ENCODE peak calls at places on chromosomes 12 and 14, in nine cellular contexts. One of them, this sample, is unnamed.
A peak's percentile ranks its signal among the peaks of the same experiment; 100 is the strongest.

GRCh38 chr14:105145381-105146180 is 23.0 kb downstream of the JAG2 start:
- DNase-seq in mammary epithelial cell: no peak
- DNase-seq in astrocyte: no peak
- DNase-seq in PC-3: no peak
- DNase-seq in neural progenitor cell: no peak
- DNase-seq in endothelial cell of umbilical vein: no peak
- DNase-seq in GM23338: no peak
- DNase-seq in A673: no peak
- DNase-seq in HCT116: no peak
- DNase-seq in this sample: no peak

GRCh38 chr14:104632781-104633180 is 28.2 kb upstream of the TMEM179 start:
- DNase-seq in mammary epithelial cell: no peak
- DNase-seq in astrocyte: no peak
- DNase-seq in PC-3: no peak
- DNase-seq in neural progenitor cell: no peak
- DNase-seq in endothelial cell of umbilical vein: no peak
- DNase-seq in GM23338: no peak
- DNase-seq in A673: no peak
- DNase-seq in HCT116: no peak
- DNase-seq in this sample: no peak

GRCh38 chr12:12461281-12461922 is 101.3 kb downstream of the DUSP16 start:
- DNase-seq in mammary epithelial cell: no peak
- DNase-seq in astrocyte: no peak
- DNase-seq in PC-3: no peak
- DNase-seq in neural progenitor cell: no peak
- DNase-seq in endothelial cell of umbilical vein: no peak
- DNase-seq in GM23338: no peak
- DNase-seq in A673: no peak
- DNase-seq in HCT116: no peak
- DNase-seq in this sample: no peak

GRCh38 chr12:12376636-12377448 is 20.0 kb downstream of the BORCS5 start:
- DNase-seq in mammary epithelial cell: peak; percentile 68
- DNase-seq in astrocyte: peak; percentile 59
- DNase-seq in PC-3: peak; percentile 81
- DNase-seq in neural progenitor cell: peak; percentile 82
- DNase-seq in endothelial cell of umbilical vein: peak; percentile 73
- DNase-seq in GM23338: peak; percentile 92
- DNase-seq in A673: peak; percentile 82
- DNase-seq in HCT116: peak; percentile 65
- DNase-seq in this sample: peak; percentile 73

GRCh38 chr14:22545842-22546721 is 42.9 kb downstream of the DAD1 start:
- DNase-seq in mammary epithelial cell: no peak
- DNase-seq in astrocyte: peak; percentile 86
- DNase-seq in PC-3: peak; percentile 77
- DNase-seq in neural progenitor cell: peak; percentile 50
- DNase-seq in endothelial cell of umbilical vein: peak; percentile 93
- DNase-seq in GM23338: no peak
- DNase-seq in A673: peak; percentile 96
- DNase-seq in HCT116: no peak
- DNase-seq in this sample: peak; percentile 89

GRCh38 chr14:30550335-30550734 is 8.6 kb upstream of the G2E3 start:
- DNase-seq in mammary epithelial cell: peak; percentile 65
- DNase-seq in astrocyte: peak; percentile 79
- DNase-seq in PC-3: peak; percentile 90
- DNase-seq in neural progenitor cell: no peak
- DNase-seq in endothelial cell of umbilical vein: no peak
- DNase-seq in GM23338: no peak
- DNase-seq in A673: no peak
- DNase-seq in HCT116: no peak
- DNase-seq in this sample: peak; percentile 83

GRCh38 chr14:102891556-102891955 is 30.9 kb upstream of the AMN start:
- DNase-seq in mammary epithelial cell: no peak
- DNase-seq in astrocyte: peak; percentile 40
- DNase-seq in PC-3: peak; percentile 65
- DNase-seq in neural progenitor cell: no peak
- DNase-seq in endothelial cell of umbilical vein: no peak
- DNase-seq in GM23338: no peak
- DNase-seq in A673: no peak
- DNase-seq in HCT116: no peak
- DNase-seq in this sample: peak; percentile 50

GRCh38 chr14:61315288-61315687 is 6.1 kb upstream of the PRKCH start:
- DNase-seq in mammary epithelial cell: no peak
- DNase-seq in astrocyte: no peak
- DNase-seq in PC-3: no peak
- DNase-seq in neural progenitor cell: no peak
- DNase-seq in endothelial cell of umbilical vein: no peak
- DNase-seq in GM23338: no peak
- DNase-seq in A673: no peak
- DNase-seq in HCT116: no peak
- DNase-seq in this sample: no peak

GRCh38 chr12:22860926-22861325 is 236.0 kb downstream of the ETNK1 start:
- DNase-seq in mammary epithelial cell: no peak
- DNase-seq in astrocyte: no peak
- DNase-seq in PC-3: no peak
- DNase-seq in neural progenitor cell: peak; percentile 64
- DNase-seq in endothelial cell of umbilical vein: no peak
- DNase-seq in GM23338: peak; percentile 38
- DNase-seq in A673: no peak
- DNase-seq in HCT116: no peak
- DNase-seq in this sample: no peak

GRCh38 chr12:6187948-6188793 is 12.0 kb upstream of the CD9 start:
- DNase-seq in mammary epithelial cell: no peak
- DNase-seq in astrocyte: no peak
- DNase-seq in PC-3: no peak
- DNase-seq in neural progenitor cell: no peak
- DNase-seq in endothelial cell of umbilical vein: no peak
- DNase-seq in GM23338: no peak
- DNase-seq in A673: no peak
- DNase-seq in HCT116: no peak
- DNase-seq in this sample: no peak

GRCh38 chr12:29545102-29545467 is 47.6 kb upstream of the OVCH1 start:
- DNase-seq in mammary epithelial cell: no peak
- DNase-seq in astrocyte: no peak
- DNase-seq in PC-3: no peak
- DNase-seq in neural progenitor cell: no peak
- DNase-seq in endothelial cell of umbilical vein: no peak
- DNase-seq in GM23338: no peak
- DNase-seq in A673: no peak
- DNase-seq in HCT116: no peak
- DNase-seq in this sample: no peak

GRCh38 chr14:80475074-80475473 is 263.8 kb upstream of the DIO2 start:
- DNase-seq in mammary epithelial cell: peak; percentile 22
- DNase-seq in astrocyte: peak; percentile 59
- DNase-seq in PC-3: peak; percentile 16
- DNase-seq in neural progenitor cell: no peak
- DNase-seq in endothelial cell of umbilical vein: no peak
- DNase-seq in GM23338: no peak
- DNase-seq in A673: no peak
- DNase-seq in HCT116: no peak
- DNase-seq in this sample: peak; percentile 70

GRCh38 chr14:23142826-23143225 is 23.8 kb upstream of the CEBPE start:
- DNase-seq in mammary epithelial cell: no peak
- DNase-seq in astrocyte: no peak
- DNase-seq in PC-3: no peak
- DNase-seq in neural progenitor cell: no peak
- DNase-seq in endothelial cell of umbilical vein: no peak
- DNase-seq in GM23338: no peak
- DNase-seq in A673: no peak
- DNase-seq in HCT116: no peak
- DNase-seq in this sample: no peak

GRCh38 chr14:24889843-24890242 is 160.1 kb downstream of the STXBP6 start:
- DNase-seq in mammary epithelial cell: peak; percentile 19
- DNase-seq in astrocyte: peak; percentile 61
- DNase-seq in PC-3: no peak
- DNase-seq in neural progenitor cell: no peak
- DNase-seq in endothelial cell of umbilical vein: no peak
- DNase-seq in GM23338: no peak
- DNase-seq in A673: no peak
- DNase-seq in HCT116: no peak
- DNase-seq in this sample: no peak

GRCh38 chr12:121524196-121524930 is 56.5 kb downstream of the KDM2B start:
- DNase-seq in mammary epithelial cell: no peak
- DNase-seq in astrocyte: no peak
- DNase-seq in PC-3: no peak
- DNase-seq in neural progenitor cell: peak; percentile 38
- DNase-seq in endothelial cell of umbilical vein: no peak
- DNase-seq in GM23338: no peak
- DNase-seq in A673: no peak
- DNase-seq in HCT116: no peak
- DNase-seq in this sample: no peak

GRCh38 chr14:64190974-64191502 is 103.1 kb downstream of the ESR2 start:
- DNase-seq in mammary epithelial cell: no peak
- DNase-seq in astrocyte: no peak
- DNase-seq in PC-3: no peak
- DNase-seq in neural progenitor cell: no peak
- DNase-seq in endothelial cell of umbilical vein: no peak
- DNase-seq in GM23338: no peak
- DNase-seq in A673: no peak
- DNase-seq in HCT116: no peak
- DNase-seq in this sample: no peak
- TF ChIP-seq EZH2 in mammary epithelial cell: no peak
- TF ChIP-seq EZH2 in astrocyte: no peak
- TF ChIP-seq EZH2 in PC-3: no peak
- TF ChIP-seq EZH2 in neural progenitor cell: no peak
- TF ChIP-seq EZH2 in endothelial cell of umbilical vein: no peak
- TF ChIP-seq EZH2 in GM23338: no peak
- TF ChIP-seq EZH2 in A673: no peak
- TF ChIP-seq EZH2 in HCT116: no peak
- TF ChIP-seq EZH2 in this sample: no peak

GRCh38 chr14:69395929-69396328 is 2.2 kb downstream of the ERH start:
- DNase-seq in mammary epithelial cell: no peak
- DNase-seq in astrocyte: no peak
- DNase-seq in PC-3: no peak
- DNase-seq in neural progenitor cell: no peak
- DNase-seq in endothelial cell of umbilical vein: no peak
- DNase-seq in GM23338: no peak
- DNase-seq in A673: no peak
- DNase-seq in HCT116: no peak
- DNase-seq in this sample: no peak

GRCh38 chr14:69387311-69387710 is 10.8 kb downstream of the ERH start:
- DNase-seq in mammary epithelial cell: peak; percentile 23
- DNase-seq in astrocyte: no peak
- DNase-seq in PC-3: no peak
- DNase-seq in neural progenitor cell: no peak
- DNase-seq in endothelial cell of umbilical vein: no peak
- DNase-seq in GM23338: no peak
- DNase-seq in A673: no peak
- DNase-seq in HCT116: no peak
- DNase-seq in this sample: no peak

GRCh38 chr14:69398053-69398817 is at the start of the genes ERH and SLC39A9:
- DNase-seq in mammary epithelial cell: peak; percentile 96
- DNase-seq in astrocyte: peak; percentile 95
- DNase-seq in PC-3: peak; percentile 98
- DNase-seq in neural progenitor cell: peak; percentile 97
- DNase-seq in endothelial cell of umbilical vein: peak; percentile 98
- DNase-seq in GM23338: peak; percentile 98
- DNase-seq in A673: peak; percentile 97
- DNase-seq in HCT116: peak; percentile 95
- DNase-seq in this sample: peak; percentile 96

DNA sequence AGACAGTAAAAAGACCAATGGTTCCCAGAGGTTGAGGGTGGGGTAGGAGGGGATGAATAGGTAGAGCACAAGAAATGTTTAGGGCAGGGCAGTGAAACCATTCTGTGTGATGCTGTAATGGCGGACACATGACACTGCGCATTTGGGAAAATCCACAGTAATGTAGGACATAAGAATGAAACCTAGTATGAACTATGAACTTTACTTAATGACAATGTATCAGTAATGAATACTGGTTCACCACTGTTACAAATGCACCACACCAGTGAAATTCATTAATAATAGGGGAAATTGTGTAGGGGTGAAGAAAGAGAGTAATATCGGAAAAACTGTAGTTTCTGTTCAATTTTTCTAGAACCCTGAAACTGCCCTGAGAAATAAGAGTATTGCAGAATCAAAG is 5.6 kb downstream of the ERH start:
- DNase-seq in mammary epithelial cell: no peak
- DNase-seq in astrocyte: no peak
- DNase-seq in PC-3: no peak
- DNase-seq in neural progenitor cell: no peak
- DNase-seq in endothelial cell of umbilical vein: no peak
- DNase-seq in GM23338: no peak
- DNase-seq in A673: no peak
- DNase-seq in HCT116: no peak
- DNase-seq in this sample: no peak
- H3K36me3 ChIP-seq in mammary epithelial cell: peaks cover 33% of the 10 kb centered on the region
- H3K36me3 ChIP-seq in astrocyte: peaks cover 43% of the 10 kb centered on the region
- H3K36me3 ChIP-seq in PC-3: peaks cover 70% of the 10 kb centered on the region
- H3K36me3 ChIP-seq in neural progenitor cell: peaks cover 39% of the 10 kb centered on the region
- H3K36me3 ChIP-seq in endothelial cell of umbilical vein: peaks cover 24% of the 10 kb centered on the region
- H3K36me3 ChIP-seq in GM23338: peaks cover 54% of the 10 kb centered on the region
- H3K36me3 ChIP-seq in A673: peaks cover 87% of the 10 kb centered on the region
- H3K36me3 ChIP-seq in HCT116: peaks cover 71% of the 10 kb centered on the region
- H3K36me3 ChIP-seq in this sample: peaks cover 7% of the 10 kb centered on the region

GRCh38 chr12:53334822-53335221 is 1.3 kb downstream of the SP7 start:
- DNase-seq in mammary epithelial cell: no peak
- DNase-seq in astrocyte: no peak
- DNase-seq in PC-3: no peak
- DNase-seq in neural progenitor cell: no peak
- DNase-seq in endothelial cell of umbilical vein: no peak
- DNase-seq in GM23338: no peak
- DNase-seq in A673: no peak
- DNase-seq in HCT116: no peak
- DNase-seq in this sample: no peak

GRCh38 chr12:53338916-53339315 is 2.8 kb upstream of the SP7 start:
- DNase-seq in mammary epithelial cell: no peak
- DNase-seq in astrocyte: no peak
- DNase-seq in PC-3: no peak
- DNase-seq in neural progenitor cell: no peak
- DNase-seq in endothelial cell of umbilical vein: no peak
- DNase-seq in GM23338: no peak
- DNase-seq in A673: no peak
- DNase-seq in HCT116: no peak
- DNase-seq in this sample: no peak

GRCh38 chr12:53337998-53338397 is 1.8 kb upstream of the SP7 start:
- DNase-seq in mammary epithelial cell: no peak
- DNase-seq in astrocyte: no peak
- DNase-seq in PC-3: no peak
- DNase-seq in neural progenitor cell: no peak
- DNase-seq in endothelial cell of umbilical vein: no peak
- DNase-seq in GM23338: no peak
- DNase-seq in A673: no peak
- DNase-seq in HCT116: no peak
- DNase-seq in this sample: no peak

GRCh38 chr12:53333289-53333688 is 2.9 kb downstream of the SP7 start:
- DNase-seq in mammary epithelial cell: no peak
- DNase-seq in astrocyte: no peak
- DNase-seq in PC-3: no peak
- DNase-seq in neural progenitor cell: no peak
- DNase-seq in endothelial cell of umbilical vein: no peak
- DNase-seq in GM23338: no peak
- DNase-seq in A673: no peak
- DNase-seq in HCT116: no peak
- DNase-seq in this sample: no peak

GRCh38 chr12:53336137-53336785 is at the start of gene SP7:
- DNase-seq in mammary epithelial cell: no peak
- DNase-seq in astrocyte: no peak
- DNase-seq in PC-3: no peak
- DNase-seq in neural progenitor cell: peak; percentile 37
- DNase-seq in endothelial cell of umbilical vein: no peak
- DNase-seq in GM23338: peak; percentile 36
- DNase-seq in A673: no peak
- DNase-seq in HCT116: no peak
- DNase-seq in this sample: no peak
- TF ChIP-seq EZH2 in mammary epithelial cell: no peak
- TF ChIP-seq EZH2 in astrocyte: peak; percentile 21
- TF ChIP-seq EZH2 in PC-3: no peak
- TF ChIP-seq EZH2 in neural progenitor cell: no peak
- TF ChIP-seq EZH2 in endothelial cell of umbilical vein: no peak
- TF ChIP-seq EZH2 in GM23338: no peak
- TF ChIP-seq EZH2 in A673: no peak
- TF ChIP-seq EZH2 in HCT116: no peak
- TF ChIP-seq EZH2 in this sample: no peak

GRCh38 chr12:15650399-15651128 is 138.6 kb downstream of the EPS8 start:
- DNase-seq in mammary epithelial cell: no peak
- DNase-seq in astrocyte: no peak
- DNase-seq in PC-3: no peak
- DNase-seq in neural progenitor cell: peak; percentile 20
- DNase-seq in endothelial cell of umbilical vein: peak; percentile 11
- DNase-seq in GM23338: no peak
- DNase-seq in A673: peak; percentile 30
- DNase-seq in HCT116: no peak
- DNase-seq in this sample: no peak
- H3K36me3 ChIP-seq in mammary epithelial cell: peaks cover 7% of the 10 kb centered on the region
- H3K36me3 ChIP-seq in astrocyte: peaks cover 21% of the 10 kb centered on the region
- H3K36me3 ChIP-seq in PC-3: no peaks in the 10 kb centered on the region
- H3K36me3 ChIP-seq in neural progenitor cell: no peaks in the 10 kb centered on the region
- H3K36me3 ChIP-seq in endothelial cell of umbilical vein: no peaks in the 10 kb centered on the region
- H3K36me3 ChIP-seq in GM23338: no peaks in the 10 kb centered on the region
- H3K36me3 ChIP-seq in A673: no peaks in the 10 kb centered on the region
- H3K36me3 ChIP-seq in HCT116: peaks cover 11% of the 10 kb centered on the region
- H3K36me3 ChIP-seq in this sample: no peaks in the 10 kb centered on the region

This sample was measured in fibroblast of lung.